ENCODE peak calls at places on chromosomes 13 and 19, in six cellular contexts. One of them, this sample, is unnamed.

GRCh38 chr13:87661471-87661870 is 9.7 kb upstream of the SLITRK5 start:
- DNase-seq in non-pigmented ciliary epithelial cell: peak; percentile 71
- DNase-seq in endodermal cell: no peak
- DNase-seq in T-helper 17 cell: no peak
- DNase-seq in activated CD4-positive, alpha-beta T cell treated with anti-CD3 and anti-CD28 coated beads for 36 hours: no peak
- DNase-seq in C1 segment of cervical spinal cord: no peak
- DNase-seq in this sample: no peak

GRCh38 chr13:98454389-98454881 is 122.5 kb downstream of the STK24 start:
- DNase-seq in non-pigmented ciliary epithelial cell: peak; percentile 62
- DNase-seq in endodermal cell: no peak
- DNase-seq in T-helper 17 cell: no peak
- DNase-seq in activated CD4-positive, alpha-beta T cell treated with anti-CD3 and anti-CD28 coated beads for 36 hours: no peak
- DNase-seq in C1 segment of cervical spinal cord: no peak
- DNase-seq in this sample: no peak

GRCh38 chr19:5330307-5330720 is 10.3 kb downstream of the PTPRS start:
- DNase-seq in non-pigmented ciliary epithelial cell: no peak
- DNase-seq in endodermal cell: no peak
- DNase-seq in T-helper 17 cell: no peak
- DNase-seq in activated CD4-positive, alpha-beta T cell treated with anti-CD3 and anti-CD28 coated beads for 36 hours: no peak
- DNase-seq in C1 segment of cervical spinal cord: no peak
- DNase-seq in this sample: no peak

GRCh38 chr13:113403255-113404104 is 39.5 kb upstream of the GRTP1 start:
- DNase-seq in non-pigmented ciliary epithelial cell: no peak
- DNase-seq in endodermal cell: peak; percentile 44
- DNase-seq in T-helper 17 cell: no peak
- DNase-seq in activated CD4-positive, alpha-beta T cell treated with anti-CD3 and anti-CD28 coated beads for 36 hours: peak; percentile 5
- DNase-seq in C1 segment of cervical spinal cord: no peak
- DNase-seq in this sample: no peak

GRCh38 chr19:42051166-42052115 is 18.6 kb downstream of the GRIK5 start:
- DNase-seq in non-pigmented ciliary epithelial cell: no peak
- DNase-seq in endodermal cell: no peak
- DNase-seq in T-helper 17 cell: no peak
- DNase-seq in activated CD4-positive, alpha-beta T cell treated with anti-CD3 and anti-CD28 coated beads for 36 hours: peak; percentile 73
- DNase-seq in C1 segment of cervical spinal cord: no peak
- DNase-seq in this sample: no peak

GRCh38 chr13:33260168-33261098 is 25.1 kb downstream of the STARD13 start:
- DNase-seq in non-pigmented ciliary epithelial cell: no peak
- DNase-seq in endodermal cell: no peak
- DNase-seq in T-helper 17 cell: no peak
- DNase-seq in activated CD4-positive, alpha-beta T cell treated with anti-CD3 and anti-CD28 coated beads for 36 hours: no peak
- DNase-seq in C1 segment of cervical spinal cord: no peak
- DNase-seq in this sample: no peak

GRCh38 chr19:39211731-39212376 is 7.8 kb upstream of the SYCN start:
- DNase-seq in non-pigmented ciliary epithelial cell: no peak
- DNase-seq in endodermal cell: no peak
- DNase-seq in T-helper 17 cell: no peak
- DNase-seq in activated CD4-positive, alpha-beta T cell treated with anti-CD3 and anti-CD28 coated beads for 36 hours: no peak
- DNase-seq in C1 segment of cervical spinal cord: no peak
- DNase-seq in this sample: no peak

GRCh38 chr13:113552079-113552478 is 32.5 kb upstream of the TFDP1 start:
- DNase-seq in non-pigmented ciliary epithelial cell: no peak
- DNase-seq in endodermal cell: peak; percentile 32
- DNase-seq in T-helper 17 cell: no peak
- DNase-seq in activated CD4-positive, alpha-beta T cell treated with anti-CD3 and anti-CD28 coated beads for 36 hours: no peak
- DNase-seq in C1 segment of cervical spinal cord: no peak
- DNase-seq in this sample: no peak

GRCh38 chr19:14059093-14059480 is 2.8 kb downstream of the PALM3 start:
- DNase-seq in non-pigmented ciliary epithelial cell: no peak
- DNase-seq in endodermal cell: peak; percentile 81
- DNase-seq in T-helper 17 cell: peak; percentile 32
- DNase-seq in activated CD4-positive, alpha-beta T cell treated with anti-CD3 and anti-CD28 coated beads for 36 hours: peak; percentile 77
- DNase-seq in C1 segment of cervical spinal cord: no peak
- DNase-seq in this sample: no peak

GRCh38 chr13:108917581-108917980 is 288.2 kb downstream of the MYO16 start:
- DNase-seq in non-pigmented ciliary epithelial cell: no peak
- DNase-seq in endodermal cell: no peak
- DNase-seq in T-helper 17 cell: no peak
- DNase-seq in activated CD4-positive, alpha-beta T cell treated with anti-CD3 and anti-CD28 coated beads for 36 hours: no peak
- DNase-seq in C1 segment of cervical spinal cord: no peak
- DNase-seq in this sample: no peak